ENCODE peak calls at places on chromosome 3, in eight cellular contexts. One of them, this sample, is unnamed.

GRCh38 chr3:19596408-19596807 is 337.6 kb downstream of the EFHB start:
- DNase-seq in activated B cell treated with CpG ODN at 0.5 μM for 24 hours: no peak
- DNase-seq in GM06990: peak; percentile 19
- DNase-seq in fibroblast of the aortic adventitia: no peak
- DNase-seq in HL-60: no peak
- DNase-seq in epithelial cell of esophagus: no peak
- DNase-seq in right atrium auricular region: no peak
- DNase-seq in colonic mucosa: no peak
- DNase-seq in this sample: no peak

GRCh38 chr3:41711656-41712055 is 250.2 kb downstream of the ULK4 start:
- DNase-seq in activated B cell treated with CpG ODN at 0.5 μM for 24 hours: no peak
- DNase-seq in GM06990: no peak
- DNase-seq in fibroblast of the aortic adventitia: peak; percentile 62
- DNase-seq in HL-60: no peak
- DNase-seq in epithelial cell of esophagus: no peak
- DNase-seq in right atrium auricular region: no peak
- DNase-seq in colonic mucosa: no peak
- DNase-seq in this sample: no peak

GRCh38 chr3:78368576-78369345 is 1328.9 kb downstream of the ROBO2 start:
- DNase-seq in activated B cell treated with CpG ODN at 0.5 μM for 24 hours: no peak
- DNase-seq in GM06990: no peak
- DNase-seq in fibroblast of the aortic adventitia: no peak
- DNase-seq in HL-60: no peak
- DNase-seq in epithelial cell of esophagus: peak; percentile 70
- DNase-seq in right atrium auricular region: no peak
- DNase-seq in colonic mucosa: no peak
- DNase-seq in this sample: no peak

GRCh38 chr3:150409125-150409526 is 1.0 kb downstream of the TSC22D2 start:
- DNase-seq in activated B cell treated with CpG ODN at 0.5 μM for 24 hours: no peak
- DNase-seq in GM06990: no peak
- DNase-seq in fibroblast of the aortic adventitia: no peak
- DNase-seq in HL-60: no peak
- DNase-seq in epithelial cell of esophagus: no peak
- DNase-seq in right atrium auricular region: no peak
- DNase-seq in colonic mucosa: no peak
- DNase-seq in this sample: no peak

GRCh38 chr3:94596141-94596540 is 533.3 kb downstream of the NSUN3 start:
- DNase-seq in activated B cell treated with CpG ODN at 0.5 μM for 24 hours: no peak
- DNase-seq in GM06990: no peak
- DNase-seq in fibroblast of the aortic adventitia: no peak
- DNase-seq in HL-60: no peak
- DNase-seq in epithelial cell of esophagus: no peak
- DNase-seq in right atrium auricular region: no peak
- DNase-seq in colonic mucosa: no peak
- DNase-seq in this sample: no peak

GRCh38 chr3:51503007-51503406 is 3.2 kb upstream of the DCAF1 start:
- DNase-seq in activated B cell treated with CpG ODN at 0.5 μM for 24 hours: no peak
- DNase-seq in GM06990: no peak
- DNase-seq in fibroblast of the aortic adventitia: no peak
- DNase-seq in HL-60: no peak
- DNase-seq in epithelial cell of esophagus: no peak
- DNase-seq in right atrium auricular region: no peak
- DNase-seq in colonic mucosa: no peak
- DNase-seq in this sample: no peak

GRCh38 chr3:197510642-197511018 is 45.1 kb downstream of the BDH1 start:
- DNase-seq in activated B cell treated with CpG ODN at 0.5 μM for 24 hours: no peak
- DNase-seq in GM06990: no peak
- DNase-seq in fibroblast of the aortic adventitia: no peak
- DNase-seq in HL-60: no peak
- DNase-seq in epithelial cell of esophagus: no peak
- DNase-seq in right atrium auricular region: no peak
- DNase-seq in colonic mucosa: no peak
- DNase-seq in this sample: no peak

GRCh38 chr3:195020921-195021320 is 250.0 kb downstream of the XXYLT1 start:
- DNase-seq in activated B cell treated with CpG ODN at 0.5 μM for 24 hours: no peak
- DNase-seq in GM06990: no peak
- DNase-seq in fibroblast of the aortic adventitia: no peak
- DNase-seq in HL-60: no peak
- DNase-seq in epithelial cell of esophagus: no peak
- DNase-seq in right atrium auricular region: no peak
- DNase-seq in colonic mucosa: no peak
- DNase-seq in this sample: no peak

GRCh38 chr3:106299300-106300098 is 430.7 kb upstream of the CBLB start:
- DNase-seq in activated B cell treated with CpG ODN at 0.5 μM for 24 hours: no peak
- DNase-seq in GM06990: peak; percentile 82
- DNase-seq in fibroblast of the aortic adventitia: peak; percentile 80
- DNase-seq in HL-60: no peak
- DNase-seq in epithelial cell of esophagus: peak; percentile 19
- DNase-seq in right atrium auricular region: no peak
- DNase-seq in colonic mucosa: no peak
- DNase-seq in this sample: peak; percentile 15

GRCh38 chr3:14343338-14344112 is 58.9 kb upstream of the SLC6A6 start:
- DNase-seq in activated B cell treated with CpG ODN at 0.5 μM for 24 hours: no peak
- DNase-seq in GM06990: no peak
- DNase-seq in fibroblast of the aortic adventitia: no peak
- DNase-seq in HL-60: no peak
- DNase-seq in epithelial cell of esophagus: no peak
- DNase-seq in right atrium auricular region: no peak
- DNase-seq in colonic mucosa: no peak
- DNase-seq in this sample: no peak

GRCh38 chr3:46406786-46407611 is at the start of the genes CCR5AS and CCRL2:
- DNase-seq in activated B cell treated with CpG ODN at 0.5 μM for 24 hours: peak; percentile 22
- DNase-seq in GM06990: peak; percentile 44
- DNase-seq in fibroblast of the aortic adventitia: peak; percentile 32
- DNase-seq in HL-60: peak; percentile 43
- DNase-seq in epithelial cell of esophagus: peak; percentile 27
- DNase-seq in right atrium auricular region: peak; percentile 80
- DNase-seq in colonic mucosa: peak; percentile 91
- DNase-seq in this sample: peak; percentile 57

GRCh38 chr3:156135921-156136655 is 15.7 kb downstream of the KCNAB1 start:
- DNase-seq in activated B cell treated with CpG ODN at 0.5 μM for 24 hours: no peak
- DNase-seq in GM06990: no peak
- DNase-seq in fibroblast of the aortic adventitia: no peak
- DNase-seq in HL-60: no peak
- DNase-seq in epithelial cell of esophagus: peak; percentile 3
- DNase-seq in right atrium auricular region: no peak
- DNase-seq in colonic mucosa: no peak
- DNase-seq in this sample: no peak
- TF ChIP-seq CTCF in activated B cell treated with CpG ODN at 0.5 μM for 24 hours: no peak
- TF ChIP-seq CTCF in GM06990: peak; percentile 50
- TF ChIP-seq CTCF in fibroblast of the aortic adventitia: peak; percentile 8
- TF ChIP-seq CTCF in HL-60: no peak
- TF ChIP-seq CTCF in epithelial cell of esophagus: peak; percentile 27
- TF ChIP-seq CTCF in right atrium auricular region: no peak
- TF ChIP-seq CTCF in colonic mucosa: no peak
- TF ChIP-seq CTCF in this sample: no peak

GRCh38 chr3:123719785-123720531 is 135.1 kb upstream of the HACD2 start:
- DNase-seq in activated B cell treated with CpG ODN at 0.5 μM for 24 hours: no peak
- DNase-seq in GM06990: no peak
- DNase-seq in fibroblast of the aortic adventitia: no peak
- DNase-seq in HL-60: no peak
- DNase-seq in epithelial cell of esophagus: peak; percentile 43
- DNase-seq in right atrium auricular region: peak; percentile 66
- DNase-seq in colonic mucosa: no peak
- DNase-seq in this sample: no peak
- TF ChIP-seq CTCF in activated B cell treated with CpG ODN at 0.5 μM for 24 hours: no peak
- TF ChIP-seq CTCF in GM06990: no peak
- TF ChIP-seq CTCF in fibroblast of the aortic adventitia: no peak
- TF ChIP-seq CTCF in HL-60: no peak
- TF ChIP-seq CTCF in epithelial cell of esophagus: peak; percentile 15
- TF ChIP-seq CTCF in right atrium auricular region: no peak
- TF ChIP-seq CTCF in colonic mucosa: no peak
- TF ChIP-seq CTCF in this sample: no peak

GRCh38 chr3:79410136-79410535 is 357.7 kb downstream of the ROBO1 start:
- DNase-seq in activated B cell treated with CpG ODN at 0.5 μM for 24 hours: no peak
- DNase-seq in GM06990: no peak
- DNase-seq in fibroblast of the aortic adventitia: no peak
- DNase-seq in HL-60: no peak
- DNase-seq in epithelial cell of esophagus: no peak
- DNase-seq in right atrium auricular region: no peak
- DNase-seq in colonic mucosa: no peak
- DNase-seq in this sample: no peak
- TF ChIP-seq CTCF in activated B cell treated with CpG ODN at 0.5 μM for 24 hours: no peak
- TF ChIP-seq CTCF in GM06990: no peak
- TF ChIP-seq CTCF in fibroblast of the aortic adventitia: no peak
- TF ChIP-seq CTCF in HL-60: no peak
- TF ChIP-seq CTCF in epithelial cell of esophagus: no peak
- TF ChIP-seq CTCF in right atrium auricular region: no peak
- TF ChIP-seq CTCF in colonic mucosa: no peak
- TF ChIP-seq CTCF in this sample: no peak

DNA sequence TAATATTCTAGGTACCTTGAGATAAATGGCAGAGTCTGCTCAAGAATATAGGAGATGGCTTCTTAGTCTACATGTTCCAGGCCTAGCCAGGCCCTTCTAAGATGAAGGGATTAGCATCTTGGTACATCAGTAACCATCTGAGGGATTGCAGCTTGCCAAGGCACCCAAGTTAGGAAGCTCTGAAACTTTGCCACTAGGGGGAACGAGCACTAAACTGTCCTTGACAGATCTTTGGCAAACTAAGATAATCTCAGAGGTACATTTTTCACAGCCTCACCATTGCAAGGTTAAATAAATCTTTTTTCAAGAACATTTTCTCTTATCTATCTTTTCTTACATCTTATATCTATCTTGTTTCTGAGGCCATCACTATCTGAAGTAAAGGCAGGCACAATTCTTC is 351.2 kb downstream of the RAP2B start:
- DNase-seq in activated B cell treated with CpG ODN at 0.5 μM for 24 hours: no peak
- DNase-seq in GM06990: no peak
- DNase-seq in fibroblast of the aortic adventitia: peak; percentile 7
- DNase-seq in HL-60: no peak
- DNase-seq in epithelial cell of esophagus: peak; percentile 43
- DNase-seq in right atrium auricular region: no peak
- DNase-seq in colonic mucosa: no peak
- DNase-seq in this sample: no peak
- TF ChIP-seq CTCF in activated B cell treated with CpG ODN at 0.5 μM for 24 hours: no peak
- TF ChIP-seq CTCF in GM06990: peak; percentile 11
- TF ChIP-seq CTCF in fibroblast of the aortic adventitia: peak; percentile 35
- TF ChIP-seq CTCF in HL-60: no peak
- TF ChIP-seq CTCF in epithelial cell of esophagus: peak; percentile 58
- TF ChIP-seq CTCF in right atrium auricular region: peak; percentile 18
- TF ChIP-seq CTCF in colonic mucosa: no peak
- TF ChIP-seq CTCF in this sample: no peak

GRCh38 chr3:53243785-53244184 is 12.0 kb downstream of the TKT start:
- DNase-seq in activated B cell treated with CpG ODN at 0.5 μM for 24 hours: no peak
- DNase-seq in GM06990: no peak
- DNase-seq in fibroblast of the aortic adventitia: no peak
- DNase-seq in HL-60: no peak
- DNase-seq in epithelial cell of esophagus: no peak
- DNase-seq in right atrium auricular region: no peak
- DNase-seq in colonic mucosa: no peak
- DNase-seq in this sample: no peak
- TF ChIP-seq CTCF in activated B cell treated with CpG ODN at 0.5 μM for 24 hours: no peak
- TF ChIP-seq CTCF in GM06990: no peak
- TF ChIP-seq CTCF in fibroblast of the aortic adventitia: no peak
- TF ChIP-seq CTCF in HL-60: no peak
- TF ChIP-seq CTCF in epithelial cell of esophagus: no peak
- TF ChIP-seq CTCF in right atrium auricular region: no peak
- TF ChIP-seq CTCF in colonic mucosa: no peak
- TF ChIP-seq CTCF in this sample: no peak

GRCh38 chr3:184249412-184250166 is at the start of gene EEF1AKMT4:
- DNase-seq in activated B cell treated with CpG ODN at 0.5 μM for 24 hours: peak; percentile 89
- DNase-seq in GM06990: peak; percentile 94
- DNase-seq in fibroblast of the aortic adventitia: peak; percentile 99
- DNase-seq in HL-60: peak; percentile 97
- DNase-seq in epithelial cell of esophagus: peak; percentile 99
- DNase-seq in right atrium auricular region: peak; percentile 96
- DNase-seq in colonic mucosa: peak; percentile 97
- DNase-seq in this sample: peak; percentile 97
- TF ChIP-seq CTCF in activated B cell treated with CpG ODN at 0.5 μM for 24 hours: no peak
- TF ChIP-seq CTCF in GM06990: peak; percentile 31
- TF ChIP-seq CTCF in fibroblast of the aortic adventitia: peak; percentile 71
- TF ChIP-seq CTCF in HL-60: peak; percentile 69
- TF ChIP-seq CTCF in epithelial cell of esophagus: peak; percentile 32
- TF ChIP-seq CTCF in right atrium auricular region: peak; percentile 47
- TF ChIP-seq CTCF in colonic mucosa: peak; percentile 49
- TF ChIP-seq CTCF in this sample: peak; percentile 25

GRCh38 chr3:153927107-153927506 is 194.1 kb upstream of the ARHGEF26 start:
- DNase-seq in activated B cell treated with CpG ODN at 0.5 μM for 24 hours: no peak
- DNase-seq in GM06990: no peak
- DNase-seq in fibroblast of the aortic adventitia: peak; percentile 88
- DNase-seq in HL-60: no peak
- DNase-seq in epithelial cell of esophagus: peak; percentile 38
- DNase-seq in right atrium auricular region: no peak
- DNase-seq in colonic mucosa: no peak
- DNase-seq in this sample: no peak
- TF ChIP-seq CTCF in activated B cell treated with CpG ODN at 0.5 μM for 24 hours: no peak
- TF ChIP-seq CTCF in GM06990: no peak
- TF ChIP-seq CTCF in fibroblast of the aortic adventitia: peak; percentile 24
- TF ChIP-seq CTCF in HL-60: no peak
- TF ChIP-seq CTCF in epithelial cell of esophagus: no peak
- TF ChIP-seq CTCF in right atrium auricular region: peak; percentile 21
- TF ChIP-seq CTCF in colonic mucosa: no peak
- TF ChIP-seq CTCF in this sample: peak; percentile 11

GRCh38 chr3:69791919-69792399 is 52.7 kb downstream of the MITF start:
- DNase-seq in activated B cell treated with CpG ODN at 0.5 μM for 24 hours: no peak
- DNase-seq in GM06990: no peak
- DNase-seq in fibroblast of the aortic adventitia: peak; percentile 69
- DNase-seq in HL-60: no peak
- DNase-seq in epithelial cell of esophagus: peak; percentile 41
- DNase-seq in right atrium auricular region: no peak
- DNase-seq in colonic mucosa: no peak
- DNase-seq in this sample: no peak
- TF ChIP-seq CTCF in activated B cell treated with CpG ODN at 0.5 μM for 24 hours: no peak
- TF ChIP-seq CTCF in GM06990: peak; percentile 3
- TF ChIP-seq CTCF in fibroblast of the aortic adventitia: peak; percentile 58
- TF ChIP-seq CTCF in HL-60: peak; percentile 25
- TF ChIP-seq CTCF in epithelial cell of esophagus: peak; percentile 41
- TF ChIP-seq CTCF in right atrium auricular region: peak; percentile 62
- TF ChIP-seq CTCF in colonic mucosa: no peak
- TF ChIP-seq CTCF in this sample: no peak

DNA sequence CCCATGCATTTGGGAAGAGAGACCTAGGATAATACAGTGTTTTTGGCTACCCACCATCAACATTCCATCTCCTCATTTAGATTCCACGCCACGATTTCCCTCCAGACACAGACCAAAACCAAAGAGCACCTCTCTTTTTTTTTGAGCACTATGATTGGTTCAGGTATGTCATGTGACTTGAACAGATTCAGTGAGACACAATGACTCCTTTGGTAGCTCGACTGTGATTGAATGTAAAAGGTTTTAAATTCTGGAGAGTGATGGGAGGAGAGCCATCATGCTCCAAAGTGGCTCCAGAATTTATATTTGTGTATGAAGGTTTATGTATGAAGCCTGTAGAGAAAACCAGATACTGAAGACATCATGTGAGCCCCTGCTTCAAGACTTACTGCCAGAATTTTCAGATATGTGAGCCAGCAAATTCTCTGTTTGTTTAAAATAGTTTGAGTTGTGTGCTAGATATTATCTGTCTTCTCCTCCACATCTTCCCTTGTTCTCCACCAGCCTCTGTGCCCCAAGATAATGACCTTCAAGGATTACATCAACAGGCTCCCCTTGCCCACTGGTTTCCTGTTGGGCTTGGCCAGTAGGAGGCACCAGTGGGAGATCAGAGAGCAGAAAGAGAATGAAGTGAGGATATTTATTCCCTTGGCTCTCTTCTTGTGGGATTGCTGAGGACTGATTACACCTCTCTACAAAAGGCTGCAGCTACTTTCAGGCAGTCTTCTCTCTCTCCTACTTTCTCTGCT is 12.5 kb downstream of the MYD88 start:
- DNase-seq in activated B cell treated with CpG ODN at 0.5 μM for 24 hours: no peak
- DNase-seq in GM06990: no peak
- DNase-seq in fibroblast of the aortic adventitia: peak; percentile 22
- DNase-seq in HL-60: no peak
- DNase-seq in epithelial cell of esophagus: no peak
- DNase-seq in right atrium auricular region: no peak
- DNase-seq in colonic mucosa: no peak
- DNase-seq in this sample: no peak
- TF ChIP-seq CTCF in activated B cell treated with CpG ODN at 0.5 μM for 24 hours: no peak
- TF ChIP-seq CTCF in GM06990: peak; percentile 33
- TF ChIP-seq CTCF in fibroblast of the aortic adventitia: peak; percentile 14
- TF ChIP-seq CTCF in HL-60: no peak
- TF ChIP-seq CTCF in epithelial cell of esophagus: no peak
- TF ChIP-seq CTCF in right atrium auricular region: no peak
- TF ChIP-seq CTCF in colonic mucosa: no peak
- TF ChIP-seq CTCF in this sample: no peak